ENCODE peak calls at places on chromosomes 3 and 15, in six cellular contexts. U is activated CD8-positive, alpha-beta memory T cell treated with anti-CD3 and anti-CD28 coated beads for 4 hours; P is HCEC 1CT; Q is kidney epithelial cell; V is stimulated activated naive B cell treated with anti-CD40 and anti-IgM and Interleukin-4, amounts not matched to agents 10 μg/mL and 1 μg/mL and 100 μg/mL, for 72 hours; I is T-helper 2 cell. K is an unnamed sample.

GRCh38 chr3:72593881-72594397 is 254.3 kb downstream of the SHQ1 start:
- DNase-seq in P (peak), V (no peak), U (no peak), I (no peak), Q (no peak), K (no peak)

GRCh38 chr3:194268659-194269487 is 82.3 kb downstream of the CPN2 start:
- DNase-seq in I (no peak), P (no peak), V (no peak), Q (no peak), U (no peak), K (no peak)

GRCh38 chr15:75342221-75342620 is 4.6 kb upstream of the NEIL1 start:
- DNase-seq in U (no peak), I (no peak), P (no peak), V (no peak), Q (no peak), K (no peak)

GRCh38 chr3:195854628-195855300 is 43.0 kb upstream of the MUC4 start:
- DNase-seq in U (no peak), P (no peak), I (no peak), V (no peak), Q (no peak), K (no peak)

GRCh38 chr3:104411760-104412159 is 954.9 kb upstream of the ALCAM start:
- DNase-seq in V (no peak), P (no peak), I (no peak), Q (peak), U (no peak), K (no peak)

GRCh38 chr3:58325525-58325992 is 7.1 kb upstream of the PXK start:
- DNase-seq in V (no peak), Q (no peak), P (no peak), I (no peak), U (no peak), K (no peak)

GRCh38 chr15:53586815-53587214 is 172.6 kb downstream of the WDR72 start:
- DNase-seq in I (no peak), Q (no peak), V (no peak), U (no peak), P (no peak), K (no peak)

GRCh38 chr15:75685195-75685594 is 27.5 kb downstream of the CSPG4 start:
- DNase-seq in V (no peak), Q (no peak), U (no peak), I (no peak), P (no peak), K (no peak)

GRCh38 chr15:57158589-57158988 is 217.7 kb upstream of the CGNL1 start:
- DNase-seq in I (no peak), Q (peak), U (no peak), V (no peak), P (peak), K (no peak)

GRCh38 chr3:30649572-30650310 is 43.3 kb downstream of the TGFBR2 start:
- DNase-seq in P (peak), Q (no peak), V (no peak), I (no peak), U (no peak), K (peak)

GRCh38 chr3:55621026-55621422 is 133.9 kb upstream of the WNT5A start:
- DNase-seq in I (no peak), Q (no peak), P (no peak), V (no peak), U (no peak), K (no peak)

GRCh38 chr3:81743096-81744025 is 18.1 kb downstream of the GBE1 start:
- DNase-seq in Q (peak), U (no peak), V (no peak), P (peak), I (no peak), K (peak)

GRCh38 chr15:38440353-38441129 is 13.4 kb upstream of the FAM98B start:
- DNase-seq in I (peak), P (peak), Q (no peak), U (no peak), V (no peak), K (no peak)

GRCh38 chr3:101850327-101851048 is 1.2 kb downstream of the NFKBIZ start:
- DNase-seq in V (peak), P (peak), Q (no peak), I (peak), U (peak), K (no peak)

GRCh38 chr3:14581334-14582072 is 41.4 kb upstream of the GRIP2 start:
- DNase-seq in P (no peak), V (no peak), U (no peak), I (no peak), Q (no peak), K (no peak)

GRCh38 chr3:44223274-44223673 is 18.4 kb upstream of the TOPAZ1 start:
- DNase-seq in V (no peak), P (no peak), U (no peak), I (no peak), Q (no peak), K (no peak)

GRCh38 chr3:53523346-53523745 is 28.9 kb downstream of the CACNA1D start:
- DNase-seq in Q (no peak), U (no peak), V (no peak), I (no peak), P (no peak), K (no peak)

GRCh38 chr3:127206611-127207516 is 13.9 kb downstream of the PRR23E start:
- DNase-seq in U (no peak), V (no peak), I (no peak), Q (no peak), P (no peak), K (no peak)

GRCh38 chr3:69273895-69274294 is 112.0 kb downstream of the FRMD4B start:
- DNase-seq in I (no peak), Q (no peak), V (no peak), P (no peak), U (no peak), K (no peak)

GRCh38 chr3:140285380-140285779 is 350.4 kb downstream of the CLSTN2 start:
- DNase-seq in P (no peak), I (no peak), U (no peak), V (no peak), Q (no peak), K (no peak)

K was measured in BJ.